ENCODE peak calls at places on chromosome 5, in four cellular contexts. N is right cardiac atrium; G is activated CD8-positive, alpha-beta memory T cell treated with anti-CD3 and anti-CD28 coated beads, Interleukin-2, amount 10 ng/mL, durations not matched to agents 7 days and 5 days; H is activated T-cell treated with anti-CD3 and anti-CD28 coated beads, Interleukin-2, amount 50 U/mL, for 72 hours. X is an unnamed sample.
A peak's percentile ranks its signal among the peaks of the same experiment; 100 is the strongest.

GRCh38 chr5:68033961-68034581 is 181.5 kb upstream of the PIK3R1 start:
- ATAC-seq in N (peak; percentile 55), G (no peak), H (no peak), X (no peak)

GRCh38 chr5:10467281-10468198 is 25.9 kb downstream of the ROPN1L start:
- ATAC-seq in N (peak; percentile 47), G (no peak), H (no peak), X (no peak)

GRCh38 chr5:127011961-127012644 is 18.3 kb downstream of the MARCHF3 start:
- ATAC-seq in N (peak; percentile 45), G (no peak), H (peak; percentile 55), X (peak; percentile 74)

GRCh38 chr5:92758552-92758951 is 822.5 kb downstream of the NR2F1-AS1 start:
- ATAC-seq in N (no peak), G (no peak), H (no peak), X (no peak)

GRCh38 chr5:31768046-31768445 is 129.1 kb downstream of the PDZD2 start:
- ATAC-seq in N (peak; percentile 88), G (no peak), H (no peak), X (no peak)

GRCh38 chr5:142253938-142254895 is 70.6 kb downstream of the SPRY4 start:
- ATAC-seq in N (no peak), G (no peak), H (no peak), X (no peak)

GRCh38 chr5:121968910-121969607 is 7.3 kb downstream of the SRFBP1 start:
- ATAC-seq in N (peak; percentile 94), G (no peak), H (no peak), X (no peak)

GRCh38 chr5:573206-573605 is 38.9 kb upstream of the CEP72 start:
- ATAC-seq in N (no peak), G (no peak), H (no peak), X (no peak)

GRCh38 chr5:37568893-37569292 is 189.8 kb downstream of the WDR70 start:
- ATAC-seq in N (no peak), G (no peak), H (no peak), X (no peak)

GRCh38 chr5:54249210-54250028 is 61.0 kb downstream of the ARL15 start:
- ATAC-seq in N (no peak), G (no peak), H (no peak), X (no peak)

GRCh38 chr5:149207821-149208220 is 63.8 kb upstream of the AFAP1L1 start:
- ATAC-seq in N (no peak), G (no peak), H (no peak), X (no peak)

GRCh38 chr5:78541058-78541624 is 107.4 kb downstream of the LHFPL2 start:
- ATAC-seq in N (no peak), G (no peak), H (no peak), X (no peak)

GRCh38 chr5:133343196-133343595 is 269.1 kb downstream of the FSTL4 start:
- ATAC-seq in N (no peak), G (no peak), H (no peak), X (no peak)

GRCh38 chr5:148297695-148298094 is 14.5 kb upstream of the SPINK7 start:
- ATAC-seq in N (no peak), G (no peak), H (no peak), X (no peak)

GRCh38 chr5:62093981-62094380 is 212.0 kb upstream of the KIF2A start:
- ATAC-seq in N (peak; percentile 34), G (no peak), H (no peak), X (no peak)

GRCh38 chr5:144202072-144202471 is 31.4 kb downstream of the KCTD16 start:
- ATAC-seq in N (peak; percentile 55), G (no peak), H (no peak), X (no peak)

GRCh38 chr5:14914603-14915277 is 43.2 kb upstream of the ANKH start:
- ATAC-seq in N (no peak), G (no peak), H (peak; percentile 96), X (peak; percentile 96)

GRCh38 chr5:76626738-76627137 is 3.5 kb upstream of the F2RL2 start:
- ATAC-seq in N (no peak), G (peak; percentile 68), H (no peak), X (no peak)

GRCh38 chr5:125896381-125896780 is 526.8 kb upstream of the GRAMD2B start:
- ATAC-seq in N (no peak), G (no peak), H (no peak), X (no peak)

GRCh38 chr5:52943285-52943684 is 45.9 kb upstream of the ITGA2 start:
- ATAC-seq in N (peak; percentile 34), G (peak; percentile 48), H (peak; percentile 45), X (no peak)

GRCh38 chr5:116572375-116573278 is 2.0 kb downstream of the SEMA6A start:
- ATAC-seq in N (peak; percentile 40), G (no peak), H (no peak), X (no peak)